ENCODE peak calls at places on chromosomes 5 and 9, in four cellular contexts. One of them, this sample, is unnamed.

GRCh38 chr5:53030828-53031425 is 41.8 kb downstream of the ITGA2 start:
- DNase-seq in pancreas: no peak
- DNase-seq in WTC11: no peak
- DNase-seq in AG08395: no peak
- DNase-seq in this sample: peak

GRCh38 chr5:30928966-30929365 is 264.5 kb upstream of the CDH6 start:
- DNase-seq in AG08395: no peak
- DNase-seq in WTC11: no peak
- DNase-seq in pancreas: no peak
- DNase-seq in this sample: no peak

GRCh38 chr5:83562817-83563557 is 91.4 kb downstream of the VCAN start:
- DNase-seq in WTC11: no peak
- DNase-seq in AG08395: no peak
- DNase-seq in pancreas: no peak
- DNase-seq in this sample: no peak

GRCh38 chr5:148443998-148444397 is 60.2 kb downstream of the FBXO38 start:
- DNase-seq in WTC11: peak
- DNase-seq in AG08395: peak
- DNase-seq in pancreas: peak
- DNase-seq in this sample: no peak

GRCh38 chr5:125604104-125604503 is 819.1 kb upstream of the GRAMD2B start:
- DNase-seq in WTC11: no peak
- DNase-seq in pancreas: no peak
- DNase-seq in AG08395: no peak
- DNase-seq in this sample: no peak

GRCh38 chr9:133117271-133118178 is 3.5 kb downstream of the RALGDS start:
- DNase-seq in AG08395: peak
- DNase-seq in WTC11: no peak
- DNase-seq in pancreas: peak
- DNase-seq in this sample: peak

GRCh38 chr5:107486489-107486888 is 184.2 kb downstream of the EFNA5 start:
- DNase-seq in WTC11: no peak
- DNase-seq in pancreas: no peak
- DNase-seq in AG08395: no peak
- DNase-seq in this sample: no peak

GRCh38 chr9:109349431-109349846 is 28.6 kb upstream of the EPB41L4B start:
- DNase-seq in pancreas: peak
- DNase-seq in WTC11: no peak
- DNase-seq in AG08395: peak
- DNase-seq in this sample: no peak

GRCh38 chr5:174317261-174317894 is 271.9 kb downstream of the NSG2 start:
- DNase-seq in AG08395: peak
- DNase-seq in pancreas: peak
- DNase-seq in WTC11: peak
- DNase-seq in this sample: peak

GRCh38 chr5:57311251-57311650 is 137.4 kb downstream of the GPBP1 start:
- DNase-seq in pancreas: no peak
- DNase-seq in WTC11: no peak
- DNase-seq in AG08395: no peak
- DNase-seq in this sample: no peak

GRCh38 chr5:168014423-168014822 is 277.0 kb upstream of the WWC1 start:
- DNase-seq in WTC11: no peak
- DNase-seq in AG08395: no peak
- DNase-seq in pancreas: no peak
- DNase-seq in this sample: no peak

This sample was measured in Peyer's patch.